ENCODE peak calls at places on chromosomes 1 and 21, in eight cellular contexts. D is endodermal cell; P is heart left ventricle; V is stomach; J is CD8-positive, alpha-beta memory T cell; K is A549; F is ascending aorta; S is GM23338. R is an unnamed sample. For H3K4me1, the result is how much of the 10 kb centered on the place peaks cover.

GRCh38 chr1:26015358-26015757 is 6.2 kb upstream of the EXTL1 start:
- DNase-seq in S (no peak), V (no peak), D (no peak), K (no peak), J (no peak), F (peak), P (no peak), R (peak)

GRCh38 chr1:21175670-21176581 is 771 bp downstream of the EIF4G3 start:
- DNase-seq in F (no peak), K (peak), V (peak), S (peak), D (peak), J (peak), P (peak), R (peak)

GRCh38 chr1:152699746-152700145 is 1.6 kb downstream of the LCE2A start:
- DNase-seq in J (no peak), K (no peak), P (no peak), F (no peak), V (no peak), D (no peak), S (no peak), R (no peak)

GRCh38 chr1:184362876-184363275 is 24.0 kb upstream of the C1orf21 start:
- DNase-seq in F (no peak), D (no peak), S (no peak), K (no peak), P (no peak), V (no peak), J (no peak), R (no peak)

GRCh38 chr1:184701821-184702220 is 52.8 kb downstream of the EDEM3 start:
- DNase-seq in S (no peak), F (no peak), V (no peak), K (no peak), P (no peak), J (no peak), D (no peak), R (no peak)

GRCh38 chr21:36908260-36908908 is 58.1 kb downstream of the HLCS start:
- DNase-seq in V (no peak), P (no peak), J (no peak), S (no peak), F (no peak), K (no peak), D (no peak), R (no peak)

GRCh38 chr1:61183471-61184034 is 101.2 kb downstream of the NFIA start:
- DNase-seq in F (no peak), P (no peak), J (no peak), K (no peak), V (peak), D (no peak), S (no peak), R (peak)

GRCh38 chr1:203359010-203359571 is 8.2 kb upstream of the FMOD start:
- DNase-seq in K (no peak), P (no peak), S (no peak), V (no peak), D (no peak), J (no peak), F (no peak), R (no peak)

GRCh38 chr1:53959664-53960250 is 13.6 kb downstream of the LRRC42 start:
- DNase-seq in D (no peak), F (no peak), S (peak), V (no peak), J (no peak), P (no peak), K (peak), R (no peak)

GRCh38 chr1:40050863-40051262 is 10.3 kb downstream of the CAP1 start:
- DNase-seq in F (no peak), D (no peak), J (no peak), S (no peak), V (no peak), P (no peak), K (no peak), R (no peak)
- H3K4me1 ChIP-seq in F (under half), D (under half), J (half or more), S (under half), V (half or more), P (half or more), K (under half), R (under half)

GRCh38 chr1:40870135-40870728 is 8.1 kb upstream of the CITED4 start:
- DNase-seq in J (no peak), F (no peak), S (no peak), K (no peak), P (no peak), V (no peak), D (no peak), R (no peak)
- H3K4me1 ChIP-seq in J (under half), F (under half), S (under half), K (half or more), P (under half), V (under half), D (under half), R (under half)

GRCh38 chr1:186880982-186881381 is 52.2 kb downstream of the PLA2G4A start:
- DNase-seq in V (no peak), F (no peak), P (no peak), J (no peak), D (no peak), S (no peak), K (no peak), R (no peak)
- H3K4me1 ChIP-seq in V (under half), F (under half), P (under half), J (under half), D (under half), S (under half), K (under half), R (under half)

GRCh38 chr1:19206947-19207346 is 3.1 kb downstream of the UBR4 start:
- DNase-seq in D (no peak), J (no peak), K (no peak), F (no peak), P (no peak), V (no peak), S (no peak), R (no peak)
- H3K4me1 ChIP-seq in D (under half), J (under half), K (under half), F (under half), P (half or more), V (half or more), S (under half), R (under half)